ENCODE peak calls at places on chromosome 2, in nine cellular contexts. P is GM03348; K is T-helper 2 cell; N is activated CD8-positive, alpha-beta memory T cell treated with anti-CD3 and anti-CD28 coated beads for 48 hours; S is Right ventricle myocardium superior; H is activated CD4-positive, alpha-beta T cell treated with anti-CD3 and anti-CD28 coated beads, Interleukin-2, amount 10 ng/mL, durations not matched to agents 7 days and 5 days; T is GM23338; R is ACHN; B is left colon. E is an unnamed sample.

GRCh38 chr2:127401757-127402695 is 14.3 kb upstream of the MAP3K2 start:
- DNase-seq in R (no peak), K (no peak), T (no peak), S (no peak), N (no peak), P (no peak), H (no peak), B (peak; percentile 83), E (no peak)

GRCh38 chr2:106859498-106859897 is 26.5 kb downstream of the ST6GAL2 start:
- DNase-seq in R (no peak), N (no peak), S (no peak), T (peak; percentile 28), K (no peak), P (no peak), H (no peak), B (no peak), E (no peak)

GRCh38 chr2:86213699-86214502 is 14.6 kb downstream of the MRPL35 start:
- DNase-seq in R (no peak), S (no peak), K (no peak), P (no peak), B (no peak), T (no peak), N (no peak), H (no peak), E (no peak)

GRCh38 chr2:119113489-119113770 is 45.1 kb downstream of the C1QL2 start:
- DNase-seq in K (no peak), T (no peak), B (no peak), N (no peak), H (no peak), S (no peak), R (no peak), P (no peak), E (no peak)

GRCh38 chr2:147026664-147027278 is 818.1 kb upstream of the ACVR2A start:
- DNase-seq in H (no peak), P (peak; percentile 54), R (no peak), K (no peak), N (no peak), T (no peak), B (no peak), S (no peak), E (no peak)

GRCh38 chr2:102021776-102022175 is 30.0 kb downstream of the IL1R2 start:
- DNase-seq in R (no peak), P (peak; percentile 41), K (no peak), H (no peak), N (no peak), S (no peak), T (no peak), B (no peak), E (no peak)

GRCh38 chr2:207502799-207503198 is 27.0 kb upstream of the CREB1 start:
- DNase-seq in S (no peak), H (no peak), R (no peak), K (no peak), T (no peak), N (no peak), B (no peak), P (no peak), E (no peak)

GRCh38 chr2:46385786-46386577 is 88.8 kb downstream of the EPAS1 start:
- DNase-seq in B (no peak), N (no peak), K (no peak), T (no peak), S (no peak), R (no peak), H (no peak), P (no peak), E (no peak)

GRCh38 chr2:147851244-147851930 is 6.6 kb downstream of the ACVR2A start:
- DNase-seq in B (no peak), S (no peak), K (no peak), R (no peak), N (no peak), T (no peak), H (no peak), P (no peak), E (no peak)

GRCh38 chr2:234243871-234244565 is 193.5 kb downstream of the SPP2 start:
- DNase-seq in B (no peak), T (no peak), S (no peak), N (no peak), P (no peak), K (no peak), H (peak; percentile 17), R (peak; percentile 73), E (no peak)

GRCh38 chr2:226467221-226467620 is 332.4 kb downstream of the IRS1 start:
- DNase-seq in R (no peak), B (no peak), N (no peak), P (no peak), T (no peak), S (no peak), H (no peak), K (no peak), E (no peak)